ENCODE peak calls at places on chromosomes 2 and 18, in seven cellular contexts. Z, S, A, G, C, F and J are unnamed samples.

GRCh38 chr2:10432315-10433181 is 15.6 kb downstream of the ODC1 start:
- DNase-seq in G (no peak), C (no peak), A (no peak), Z (no peak), F (no peak), S (no peak), J (no peak)

GRCh38 chr2:238916875-238917590 is 69.1 kb downstream of the TWIST2 start:
- DNase-seq in A (no peak), G (no peak), F (no peak), Z (no peak), S (no peak), C (no peak), J (no peak)

GRCh38 chr2:241011751-241012510 is 13.5 kb downstream of the SNED1 start:
- DNase-seq in F (no peak), A (no peak), G (no peak), Z (no peak), C (no peak), S (no peak), J (no peak)

GRCh38 chr18:80154293-80154692 is 45.2 kb downstream of the ADNP2 start:
- DNase-seq in Z (no peak), S (peak), A (no peak), G (peak), F (no peak), C (peak), J (peak)

GRCh38 chr2:154158101-154158500 is 286.4 kb downstream of the GALNT13 start:
- DNase-seq in A (no peak), Z (no peak), S (no peak), G (no peak), C (no peak), F (no peak), J (peak)

GRCh38 chr2:32061973-32062861 is 1.1 kb upstream of the SPAST start:
- DNase-seq in G (peak), A (peak), Z (peak), F (no peak), C (no peak), S (peak), J (peak)

GRCh38 chr2:227164745-227165350 is 424 bp downstream of the COL4A3 start:
- DNase-seq in F (no peak), A (peak), S (peak), C (peak), G (peak), Z (peak), J (no peak)

GRCh38 chr18:22173928-22174301 is 4.5 kb downstream of the GATA6 start:
- DNase-seq in Z (no peak), G (no peak), F (no peak), A (no peak), C (no peak), S (no peak), J (no peak)

GRCh38 chr18:38868757-38869156 is 1303.2 kb upstream of the CELF4 start:
- DNase-seq in G (no peak), C (no peak), F (no peak), S (no peak), Z (no peak), A (no peak), J (no peak)